ENCODE peak calls at places on chromosomes 4 and X, in four cellular contexts. One of them, this sample, is unnamed.

GRCh38 chrX:1341531-1342179 is 5.1 kb downstream of the IL3RA start:
- DNase-seq in NCI-H1092: no peak
- DNase-seq in NCI-H226: no peak
- DNase-seq in A673: no peak
- DNase-seq in this sample: no peak

GRCh38 chr4:101708640-101709039 is 81.9 kb upstream of the BANK1 start:
- DNase-seq in NCI-H1092: no peak
- DNase-seq in A673: peak
- DNase-seq in NCI-H226: no peak
- DNase-seq in this sample: no peak

GRCh38 chr4:61374612-61374920 is 174.4 kb downstream of the ADGRL3 start:
- DNase-seq in A673: no peak
- DNase-seq in NCI-H226: no peak
- DNase-seq in NCI-H1092: no peak
- DNase-seq in this sample: no peak

GRCh38 chr4:105951198-105951597 is 55.9 kb downstream of the NPNT start:
- DNase-seq in NCI-H1092: no peak
- DNase-seq in NCI-H226: peak
- DNase-seq in A673: no peak
- DNase-seq in this sample: no peak

GRCh38 chr4:42671431-42672194 is 14.7 kb upstream of the ATP8A1 start:
- DNase-seq in A673: no peak
- DNase-seq in NCI-H226: no peak
- DNase-seq in NCI-H1092: no peak
- DNase-seq in this sample: peak

GRCh38 chr4:55183926-55184599 is 58.7 kb upstream of the KDR start:
- DNase-seq in NCI-H226: peak
- DNase-seq in A673: no peak
- DNase-seq in NCI-H1092: no peak
- DNase-seq in this sample: no peak

GRCh38 chrX:87518504-87518903 is 902 bp downstream of the KLHL4 start:
- DNase-seq in A673: no peak
- DNase-seq in NCI-H1092: no peak
- DNase-seq in NCI-H226: no peak
- DNase-seq in this sample: no peak

GRCh38 chr4:156800463-156800862 is 171.1 kb downstream of the PDGFC start:
- DNase-seq in NCI-H1092: no peak
- DNase-seq in A673: no peak
- DNase-seq in NCI-H226: no peak
- DNase-seq in this sample: no peak

GRCh38 chr4:100649478-100649877 is 131.7 kb upstream of the EMCN start:
- DNase-seq in NCI-H226: peak
- DNase-seq in NCI-H1092: no peak
- DNase-seq in A673: peak
- DNase-seq in this sample: no peak

GRCh38 chr4:7661066-7661748 is 226.5 kb upstream of the PSAPL1 start:
- DNase-seq in A673: no peak
- DNase-seq in NCI-H226: no peak
- DNase-seq in NCI-H1092: no peak
- DNase-seq in this sample: no peak

GRCh38 chr4:20565075-20565721 is 135.1 kb upstream of the PACRGL start:
- DNase-seq in A673: peak
- DNase-seq in NCI-H1092: no peak
- DNase-seq in NCI-H226: peak
- DNase-seq in this sample: no peak

GRCh38 chr4:39635023-39635422 is 3.6 kb downstream of the SMIM14 start:
- DNase-seq in NCI-H226: no peak
- DNase-seq in A673: no peak
- DNase-seq in NCI-H1092: no peak
- DNase-seq in this sample: no peak

GRCh38 chr4:76741663-76742020 is 156.3 kb downstream of the SOWAHB start:
- DNase-seq in NCI-H1092: no peak
- DNase-seq in NCI-H226: no peak
- DNase-seq in A673: no peak
- DNase-seq in this sample: no peak

GRCh38 chrX:57044226-57044625 is 48.9 kb upstream of the SPIN3 start:
- DNase-seq in NCI-H1092: no peak
- DNase-seq in A673: no peak
- DNase-seq in NCI-H226: no peak
- DNase-seq in this sample: no peak

GRCh38 chr4:87521757-87522374 is 7.3 kb downstream of the SPARCL1 start:
- DNase-seq in A673: no peak
- DNase-seq in NCI-H226: no peak
- DNase-seq in NCI-H1092: peak
- DNase-seq in this sample: no peak

GRCh38 chrX:129769467-129770154 is 10.1 kb upstream of the SASH3 start:
- DNase-seq in A673: no peak
- DNase-seq in NCI-H226: no peak
- DNase-seq in NCI-H1092: no peak
- DNase-seq in this sample: peak

GRCh38 chrX:55088795-55089489 is at the start of gene PAGE2:
- DNase-seq in NCI-H226: no peak
- DNase-seq in NCI-H1092: no peak
- DNase-seq in A673: no peak
- DNase-seq in this sample: no peak

GRCh38 chr4:1512081-1512737 is 106.0 kb upstream of the NKX1-1 start:
- DNase-seq in NCI-H1092: no peak
- DNase-seq in A673: no peak
- DNase-seq in NCI-H226: no peak
- DNase-seq in this sample: no peak

GRCh38 chrX:123860506-123860840 is 620 bp downstream of the XIAP start:
- DNase-seq in NCI-H1092: no peak
- DNase-seq in A673: no peak
- DNase-seq in NCI-H226: no peak
- DNase-seq in this sample: peak

GRCh38 chr4:123452585-123452984 is 56.0 kb downstream of the SPRY1 start:
- DNase-seq in A673: peak
- DNase-seq in NCI-H226: peak
- DNase-seq in NCI-H1092: peak
- DNase-seq in this sample: no peak

GRCh38 chr4:34619531-34620109 is 1624.7 kb downstream of the ARAP2 start:
- DNase-seq in NCI-H226: peak
- DNase-seq in A673: no peak
- DNase-seq in NCI-H1092: no peak
- DNase-seq in this sample: no peak

GRCh38 chr4:76233088-76233487 is 18.4 kb upstream of the FAM47E start:
- DNase-seq in A673: no peak
- DNase-seq in NCI-H226: no peak
- DNase-seq in NCI-H1092: no peak
- DNase-seq in this sample: no peak

GRCh38 chrX:13048265-13048664 is 3.8 kb upstream of the FAM9C start:
- DNase-seq in NCI-H226: no peak
- DNase-seq in A673: no peak
- DNase-seq in NCI-H1092: peak
- DNase-seq in this sample: no peak